ENCODE peak calls at places on chromosome 13, in nine cellular contexts. P, E, T, R, V, F, Z, J and K are unnamed samples.

GRCh38 chr13:46642254-46642653 is 89.3 kb downstream of the LRCH1 start:
- ATAC-seq in T (peak; percentile 62), J (no peak), E (no peak), V (no peak), R (no peak), F (no peak), Z (peak; percentile 21), P (no peak), K (no peak)

GRCh38 chr13:40275155-40275554 is 391.3 kb downstream of the FOXO1 start:
- ATAC-seq in E (no peak), F (no peak), P (no peak), T (no peak), J (no peak), V (no peak), Z (no peak), R (peak; percentile 53), K (no peak)

GRCh38 chr13:66623129-66623528 is 607.0 kb downstream of the PCDH9 start:
- ATAC-seq in R (no peak), J (no peak), T (no peak), P (no peak), V (no peak), E (no peak), Z (no peak), F (no peak), K (no peak)

GRCh38 chr13:39877134-39877533 is 221.7 kb downstream of the COG6 start:
- ATAC-seq in T (peak; percentile 55), F (no peak), P (no peak), V (no peak), J (no peak), R (no peak), Z (no peak), E (no peak), K (no peak)

GRCh38 chr13:96525715-96526114 is 435.8 kb downstream of the HS6ST3 start:
- ATAC-seq in F (no peak), Z (no peak), E (no peak), P (no peak), V (no peak), T (peak; percentile 67), J (no peak), R (peak; percentile 69), K (no peak)

GRCh38 chr13:48221301-48222190 is 11.5 kb upstream of the ITM2B start:
- ATAC-seq in R (peak; percentile 78), F (no peak), Z (peak; percentile 37), T (peak; percentile 73), J (no peak), P (peak; percentile 53), E (peak; percentile 59), V (no peak), K (peak; percentile 26)

GRCh38 chr13:72716776-72717175 is 10.7 kb downstream of the MZT1 start:
- ATAC-seq in Z (no peak), P (no peak), E (no peak), T (no peak), J (no peak), R (no peak), F (no peak), V (no peak), K (no peak)

GRCh38 chr13:76974618-76974975 is 17.3 kb upstream of the CLN5 start:
- ATAC-seq in T (no peak), F (no peak), V (no peak), E (no peak), R (no peak), Z (no peak), P (no peak), J (no peak), K (no peak)

GRCh38 chr13:23466144-23467002 is 32.9 kb upstream of the SACS start:
- ATAC-seq in P (peak; percentile 86), T (peak; percentile 93), V (peak; percentile 89), F (peak; percentile 89), J (peak; percentile 95), R (peak; percentile 97), E (peak; percentile 79), Z (peak; percentile 93), K (peak; percentile 91)
- TF ChIP-seq POLR2A in P (no peak), T (no peak), V (peak; percentile 27), F (no peak), J (no peak), R (no peak), E (no peak), Z (no peak), K (no peak)

GRCh38 chr13:114002009-114002544 is 28.2 kb upstream of the C13orf46 start:
- ATAC-seq in P (no peak), E (no peak), J (no peak), F (no peak), R (no peak), T (no peak), Z (no peak), V (no peak), K (peak; percentile 44)

GRCh38 chr13:114007566-114007965 is 33.7 kb upstream of the C13orf46 start:
- ATAC-seq in Z (no peak), E (no peak), J (no peak), R (no peak), P (no peak), V (no peak), T (no peak), F (no peak), K (no peak)

GRCh38 chr13:114005206-114005720 is 31.4 kb upstream of the C13orf46 start:
- ATAC-seq in F (no peak), E (no peak), T (peak; percentile 16), P (peak; percentile 25), V (peak; percentile 12), Z (no peak), J (no peak), R (no peak), K (no peak)

GRCh38 chr13:114002771-114003321 is 29.0 kb upstream of the C13orf46 start:
- ATAC-seq in J (no peak), R (no peak), V (no peak), T (no peak), P (no peak), Z (no peak), E (no peak), F (no peak), K (no peak)

DNA sequence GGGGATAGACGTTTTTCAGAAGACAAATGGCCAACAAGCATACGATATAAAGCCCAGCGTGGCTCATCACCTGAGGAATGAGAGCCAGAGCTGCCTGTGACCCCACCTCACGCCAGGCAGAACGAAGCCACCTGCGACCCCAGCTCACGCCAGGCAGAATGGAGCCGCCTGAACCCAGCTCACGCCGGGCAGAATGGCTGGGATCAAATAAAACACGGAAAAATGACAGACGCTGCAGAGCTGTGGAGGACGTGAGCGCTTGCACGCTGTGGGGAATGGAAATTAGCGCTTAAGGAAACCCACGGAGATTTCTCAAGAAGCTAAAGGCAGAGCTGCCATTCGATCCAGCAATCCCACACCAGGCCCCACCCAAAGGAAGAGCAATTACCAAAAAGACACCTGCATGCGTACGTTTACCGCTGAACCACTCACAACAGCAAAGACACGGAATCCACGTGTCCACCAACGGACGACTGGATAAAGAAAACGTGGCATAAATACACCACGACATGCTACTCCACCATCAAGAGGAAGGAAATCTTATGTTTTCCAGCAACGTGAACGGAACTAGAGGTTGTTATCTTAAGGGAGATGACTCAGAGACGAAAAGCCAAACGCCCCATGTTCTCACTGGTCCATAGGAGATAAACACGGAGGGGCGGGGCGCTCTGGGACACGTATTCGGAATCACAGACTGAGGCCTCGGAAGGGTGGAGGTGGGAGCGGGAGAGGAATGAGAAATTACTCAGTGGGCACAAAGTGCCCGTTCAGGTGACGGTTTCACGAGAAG is 30.7 kb upstream of the C13orf46 start:
- ATAC-seq in J (no peak), T (peak; percentile 28), P (no peak), E (peak; percentile 37), F (no peak), R (no peak), V (peak; percentile 61), Z (no peak), K (peak; percentile 59)
- TF ChIP-seq POLR2A in J (no peak), T (no peak), P (no peak), E (no peak), F (no peak), R (no peak), V (no peak), Z (no peak), K (no peak)

DNA sequence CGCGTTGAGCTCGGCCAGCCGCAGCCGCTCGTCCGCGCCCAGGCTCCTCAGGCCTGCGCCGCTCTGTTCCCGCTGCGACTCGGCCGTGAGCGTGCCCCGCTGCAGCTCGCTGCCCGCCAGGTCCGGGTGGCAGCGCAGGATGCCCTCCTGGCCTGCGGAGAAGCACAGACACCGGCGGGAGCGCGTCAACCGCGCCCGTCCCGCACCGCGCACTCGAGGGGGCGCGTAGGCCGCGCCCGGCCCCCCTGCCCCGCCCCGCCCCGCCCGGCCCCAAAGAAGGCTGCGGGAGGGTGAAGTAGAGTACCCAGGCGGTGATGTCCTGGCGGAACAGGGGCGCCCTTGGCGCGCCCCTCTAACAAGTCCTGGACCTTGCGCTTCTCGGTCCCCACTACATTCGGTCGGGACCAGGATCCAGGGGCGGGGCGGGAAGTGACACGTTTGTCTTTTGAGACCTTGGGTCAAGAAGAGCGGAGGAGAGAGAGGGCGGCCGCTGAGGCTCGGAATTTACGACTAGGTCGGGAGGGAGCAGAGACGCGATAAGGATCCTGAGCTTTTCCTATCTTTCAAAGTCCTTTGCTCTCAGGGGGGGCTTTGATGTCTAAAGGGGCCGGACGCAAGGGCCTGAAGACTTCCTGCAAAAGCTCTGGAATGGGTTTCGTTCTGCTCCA is 9.3 kb upstream of the CDX2 start:
- ATAC-seq in T (no peak), Z (no peak), J (peak; percentile 32), R (no peak), F (no peak), V (no peak), P (no peak), E (no peak), K (no peak)
- TF ChIP-seq POLR2A in T (no peak), Z (no peak), J (no peak), R (no peak), F (no peak), V (no peak), P (no peak), E (no peak), K (no peak)

GRCh38 chr13:99226493-99226892 is 25.8 kb downstream of the UBAC2 start:
- ATAC-seq in E (no peak), J (no peak), Z (no peak), P (no peak), F (no peak), V (no peak), R (no peak), T (no peak), K (no peak)

GRCh38 chr13:99224019-99224418 is 23.4 kb downstream of the UBAC2 start:
- ATAC-seq in T (no peak), F (no peak), V (no peak), Z (no peak), R (no peak), P (no peak), E (no peak), J (no peak), K (no peak)

GRCh38 chr13:99227331-99227900 is 26.8 kb downstream of the UBAC2 start:
- ATAC-seq in V (no peak), P (no peak), R (no peak), F (no peak), E (no peak), J (no peak), Z (no peak), T (no peak), K (no peak)

GRCh38 chr13:99227909-99228688 is 27.4 kb downstream of the UBAC2 start:
- ATAC-seq in T (no peak), F (no peak), P (no peak), R (no peak), Z (peak; percentile 92), V (no peak), J (no peak), E (no peak), K (no peak)

DNA sequence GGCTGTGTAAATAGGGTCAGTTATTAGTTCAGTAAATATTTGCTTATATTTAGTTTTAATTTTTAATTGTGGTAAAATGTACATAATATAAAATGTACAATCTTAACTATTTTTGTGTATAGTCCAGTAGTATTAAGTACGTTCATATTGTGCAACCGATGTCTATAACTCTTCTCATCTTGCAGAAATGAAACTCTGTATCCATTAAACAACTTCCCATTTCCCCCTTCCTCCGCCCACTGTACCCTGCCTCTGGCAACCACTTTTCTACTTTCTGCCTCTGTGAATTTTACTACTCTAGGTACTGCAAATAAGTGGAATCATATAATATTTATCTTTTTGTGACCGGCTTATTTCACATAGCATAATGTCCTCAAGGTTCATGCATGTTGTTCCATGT is 24.4 kb downstream of the UBAC2 start:
- ATAC-seq in V (no peak), E (no peak), Z (no peak), J (no peak), P (no peak), R (no peak), T (no peak), F (no peak), K (no peak)
- TF ChIP-seq POLR2A in V (no peak), E (no peak), Z (no peak), J (no peak), P (no peak), R (no peak), T (no peak), F (no peak), K (no peak)